ENCODE peak calls at places on chromosomes 11 and 22, in five cellular contexts. I is naive thymus-derived CD8-positive, alpha-beta T cell; W is psoas muscle; V is NCI-H1436; Q is iPS-NIHi11. Z is an unnamed sample.

GRCh38 chr11:65498042-65498726 is 661 bp upstream of the MALAT1 start:
- DNase-seq in I (peak; percentile 36), W (peak; percentile 44), V (peak; percentile 67), Q (no peak), Z (no peak)

GRCh38 chr22:39915295-39915726 is 14.4 kb downstream of the GRAP2 start:
- DNase-seq in I (no peak), W (no peak), V (no peak), Q (no peak), Z (no peak)

GRCh38 chr11:93024376-93024775 is 54.9 kb downstream of the MTNR1B start:
- DNase-seq in I (no peak), W (no peak), V (no peak), Q (no peak), Z (no peak)

GRCh38 chr11:76856111-76856510 is 4.6 kb upstream of the ACER3 start:
- DNase-seq in I (no peak), W (no peak), V (no peak), Q (no peak), Z (no peak)

GRCh38 chr22:44166877-44167276 is 13.8 kb upstream of the PARVG start:
- DNase-seq in I (no peak), W (no peak), V (no peak), Q (no peak), Z (no peak)

GRCh38 chr11:44068180-44068579 is 2.1 kb downstream of the ACCS start:
- DNase-seq in I (no peak), W (no peak), V (no peak), Q (no peak), Z (no peak)

GRCh38 chr11:63547076-63547475 is 10.5 kb downstream of the PLAAT4 start:
- DNase-seq in I (no peak), W (no peak), V (no peak), Q (no peak), Z (no peak)

GRCh38 chr22:17946691-17947367 is 77.5 kb downstream of the MICAL3 start:
- DNase-seq in I (no peak), W (no peak), V (peak; percentile 9), Q (no peak), Z (no peak)

GRCh38 chr22:35973388-35973787 is 55.2 kb downstream of the RBFOX2 start:
- DNase-seq in I (no peak), W (no peak), V (no peak), Q (no peak), Z (no peak)

GRCh38 chr11:125724125-125724524 is 22.0 kb upstream of the PATE1 start:
- DNase-seq in I (no peak), W (no peak), V (peak; percentile 2), Q (peak; percentile 25), Z (peak; percentile 49)

GRCh38 chr22:47190276-47190956 is 428.0 kb downstream of the TBC1D22A start:
- DNase-seq in I (no peak), W (no peak), V (no peak), Q (no peak), Z (no peak)

GRCh38 chr11:112526699-112527410 is 266.2 kb upstream of the PLET1 start:
- DNase-seq in I (no peak), W (no peak), V (no peak), Q (no peak), Z (no peak)

GRCh38 chr11:73759520-73760065 is 1.3 kb downstream of the RAB6A start:
- DNase-seq in I (no peak), W (no peak), V (no peak), Q (no peak), Z (peak; percentile 60)

GRCh38 chr11:67277231-67277961 is 11.1 kb downstream of the GRK2 start:
- DNase-seq in I (peak; percentile 84), W (peak; percentile 93), V (peak; percentile 80), Q (peak; percentile 84), Z (peak; percentile 88)

GRCh38 chr11:110522456-110522855 is 92.7 kb downstream of the FDX1 start:
- DNase-seq in I (no peak), W (no peak), V (no peak), Q (no peak), Z (no peak)

GRCh38 chr22:44924724-44925123 is 85.1 kb downstream of the PHF21B start:
- DNase-seq in I (no peak), W (no peak), V (no peak), Q (no peak), Z (no peak)

GRCh38 chr11:107860688-107861087 is 2.1 kb upstream of the SLC35F2 start:
- DNase-seq in I (no peak), W (no peak), V (no peak), Q (peak; percentile 19), Z (no peak)

GRCh38 chr11:20337526-20338154 is 25.9 kb upstream of the HTATIP2 start:
- DNase-seq in I (no peak), W (no peak), V (peak; percentile 61), Q (peak; percentile 58), Z (peak; percentile 43)

GRCh38 chr11:65262381-65262680 is 569 bp downstream of the POLA2 start:
- DNase-seq in I (no peak), W (no peak), V (no peak), Q (no peak), Z (no peak)

GRCh38 chr11:96293583-96293982 is 49.4 kb downstream of the MAML2 start:
- DNase-seq in I (no peak), W (no peak), V (no peak), Q (no peak), Z (peak; percentile 42)

GRCh38 chr11:70367071-70367470 is 31.3 kb upstream of the CTTN start:
- DNase-seq in I (no peak), W (no peak), V (no peak), Q (no peak), Z (peak; percentile 60)

GRCh38 chr22:38631724-38632123 is 24.5 kb downstream of the FAM227A start:
- DNase-seq in I (no peak), W (no peak), V (no peak), Q (no peak), Z (no peak)

GRCh38 chr11:11998091-11998781 is 10.2 kb downstream of the DKK3 start:
- DNase-seq in I (no peak), W (no peak), V (no peak), Q (no peak), Z (peak; percentile 88)

GRCh38 chr11:27524155-27524554 is 17.6 kb upstream of the LIN7C start:
- DNase-seq in I (no peak), W (no peak), V (no peak), Q (peak; percentile 39), Z (no peak)

GRCh38 chr22:46815559-46815895 is 53.1 kb downstream of the TBC1D22A start:
- DNase-seq in I (no peak), W (no peak), V (no peak), Q (no peak), Z (no peak)

GRCh38 chr11:108871152-108871551 is 206.3 kb downstream of the DDX10 start:
- DNase-seq in I (no peak), W (no peak), V (no peak), Q (peak; percentile 14), Z (peak; percentile 81)

GRCh38 chr11:17747131-17747955 is 12.8 kb downstream of the KCNC1 start:
- DNase-seq in I (no peak), W (no peak), V (no peak), Q (no peak), Z (no peak)

GRCh38 chr11:62614275-62614674 is 1.2 kb downstream of the ROM1 start:
- DNase-seq in I (no peak), W (no peak), V (no peak), Q (no peak), Z (no peak)

GRCh38 chr11:36306888-36307287 is 10.8 kb downstream of the PRR5L start:
- DNase-seq in I (no peak), W (no peak), V (no peak), Q (peak; percentile 37), Z (no peak)

Z was measured in endothelial cell of umbilical vein.